ENCODE peak calls at places on chromosomes 16 and 17, in five cellular contexts. One of them, this sample, is unnamed.

GRCh38 chr16:12319464-12320030 is 343.0 kb downstream of the SNX29 start:
- DNase-seq in GM13977: no peak
- DNase-seq in cardiac fibroblast: no peak
- DNase-seq in adrenal gland: no peak
- DNase-seq in AG09309: no peak
- DNase-seq in this sample: no peak

GRCh38 chr17:2058521-2059124 is 3.7 kb downstream of the HIC1 start:
- DNase-seq in GM13977: peak; percentile 89
- DNase-seq in cardiac fibroblast: peak; percentile 90
- DNase-seq in adrenal gland: peak; percentile 66
- DNase-seq in AG09309: no peak
- DNase-seq in this sample: peak; percentile 78

GRCh38 chr17:41118721-41119120 is 548 bp upstream of the KRTAP4-11 start:
- DNase-seq in GM13977: no peak
- DNase-seq in cardiac fibroblast: no peak
- DNase-seq in adrenal gland: no peak
- DNase-seq in AG09309: no peak
- DNase-seq in this sample: no peak

GRCh38 chr17:72467841-72468653 is 347.2 kb downstream of the SOX9 start:
- DNase-seq in GM13977: no peak
- DNase-seq in cardiac fibroblast: peak; percentile 61
- DNase-seq in adrenal gland: peak; percentile 5
- DNase-seq in AG09309: peak; percentile 54
- DNase-seq in this sample: no peak

GRCh38 chr16:22424161-22424937 is 49.9 kb upstream of the CDR2 start:
- DNase-seq in GM13977: no peak
- DNase-seq in cardiac fibroblast: peak; percentile 12
- DNase-seq in adrenal gland: peak; percentile 90
- DNase-seq in AG09309: no peak
- DNase-seq in this sample: no peak

GRCh38 chr17:29847527-29847931 is 82.5 kb downstream of the SSH2 start:
- DNase-seq in GM13977: no peak
- DNase-seq in cardiac fibroblast: peak; percentile 26
- DNase-seq in adrenal gland: no peak
- DNase-seq in AG09309: no peak
- DNase-seq in this sample: no peak

GRCh38 chr16:7843196-7843595 is 510.6 kb downstream of the RBFOX1 start:
- DNase-seq in GM13977: no peak
- DNase-seq in cardiac fibroblast: no peak
- DNase-seq in adrenal gland: no peak
- DNase-seq in AG09309: no peak
- DNase-seq in this sample: no peak

GRCh38 chr16:80742331-80742730 is 62.1 kb downstream of the CDYL2 start:
- DNase-seq in GM13977: no peak
- DNase-seq in cardiac fibroblast: no peak
- DNase-seq in adrenal gland: no peak
- DNase-seq in AG09309: no peak
- DNase-seq in this sample: no peak

GRCh38 chr16:52546291-52546941 is 527 bp downstream of the TOX3 start:
- DNase-seq in GM13977: no peak
- DNase-seq in cardiac fibroblast: no peak
- DNase-seq in adrenal gland: no peak
- DNase-seq in AG09309: no peak
- DNase-seq in this sample: peak; percentile 8

GRCh38 chr17:6239237-6239798 is 169.1 kb downstream of the WSCD1 start:
- DNase-seq in GM13977: no peak
- DNase-seq in cardiac fibroblast: no peak
- DNase-seq in adrenal gland: no peak
- DNase-seq in AG09309: no peak
- DNase-seq in this sample: no peak

GRCh38 chr16:14095883-14096551 is 24.9 kb downstream of the MRTFB start:
- DNase-seq in GM13977: no peak
- DNase-seq in cardiac fibroblast: no peak
- DNase-seq in adrenal gland: no peak
- DNase-seq in AG09309: no peak
- DNase-seq in this sample: no peak

GRCh38 chr16:77434365-77435239 is at the start of gene ADAMTS18:
- DNase-seq in GM13977: no peak
- DNase-seq in cardiac fibroblast: no peak
- DNase-seq in adrenal gland: no peak
- DNase-seq in AG09309: no peak
- DNase-seq in this sample: no peak

GRCh38 chr16:50338371-50339231 is 30.2 kb downstream of the BRD7 start:
- DNase-seq in GM13977: no peak
- DNase-seq in cardiac fibroblast: no peak
- DNase-seq in adrenal gland: no peak
- DNase-seq in AG09309: no peak
- DNase-seq in this sample: no peak

GRCh38 chr16:21277927-21278706 is at the start of gene CRYM:
- DNase-seq in GM13977: peak; percentile 81
- DNase-seq in cardiac fibroblast: peak; percentile 31
- DNase-seq in adrenal gland: peak; percentile 53
- DNase-seq in AG09309: no peak
- DNase-seq in this sample: peak; percentile 81

GRCh38 chr16:26070595-26071170 is 378.9 kb downstream of the HS3ST4 start:
- DNase-seq in GM13977: no peak
- DNase-seq in cardiac fibroblast: no peak
- DNase-seq in adrenal gland: no peak
- DNase-seq in AG09309: no peak
- DNase-seq in this sample: no peak

GRCh38 chr17:78313735-78314648 is 45.9 kb downstream of the SOCS3 start:
- DNase-seq in GM13977: peak; percentile 84
- DNase-seq in cardiac fibroblast: peak; percentile 66
- DNase-seq in adrenal gland: peak; percentile 81
- DNase-seq in AG09309: no peak
- DNase-seq in this sample: peak; percentile 82

GRCh38 chr16:12061336-12062055 is 85.0 kb downstream of the SNX29 start:
- DNase-seq in GM13977: no peak
- DNase-seq in cardiac fibroblast: peak; percentile 30
- DNase-seq in adrenal gland: no peak
- DNase-seq in AG09309: no peak
- DNase-seq in this sample: no peak

GRCh38 chr17:31907342-31907975 is 6.0 kb upstream of the UTP6 start:
- DNase-seq in GM13977: no peak
- DNase-seq in cardiac fibroblast: peak; percentile 44
- DNase-seq in adrenal gland: peak; percentile 81
- DNase-seq in AG09309: peak; percentile 24
- DNase-seq in this sample: no peak

GRCh38 chr16:60485877-60486489 is 1550.3 kb downstream of the CDH8 start:
- DNase-seq in GM13977: no peak
- DNase-seq in cardiac fibroblast: no peak
- DNase-seq in adrenal gland: no peak
- DNase-seq in AG09309: no peak
- DNase-seq in this sample: no peak

GRCh38 chr16:55830658-55831294 is 2.1 kb downstream of the CES1 start:
- DNase-seq in GM13977: no peak
- DNase-seq in cardiac fibroblast: no peak
- DNase-seq in adrenal gland: no peak
- DNase-seq in AG09309: no peak
- DNase-seq in this sample: no peak

GRCh38 chr16:55466209-55466608 is 12.8 kb upstream of the MMP2 start:
- DNase-seq in GM13977: no peak
- DNase-seq in cardiac fibroblast: no peak
- DNase-seq in adrenal gland: no peak
- DNase-seq in AG09309: no peak
- DNase-seq in this sample: no peak

GRCh38 chr16:84048871-84049270 is 6.3 kb upstream of the SLC38A8 start:
- DNase-seq in GM13977: no peak
- DNase-seq in cardiac fibroblast: no peak
- DNase-seq in adrenal gland: no peak
- DNase-seq in AG09309: no peak
- DNase-seq in this sample: no peak

GRCh38 chr17:549197-550040 is 165.2 kb downstream of the VPS53 start:
- DNase-seq in GM13977: no peak
- DNase-seq in cardiac fibroblast: no peak
- DNase-seq in adrenal gland: peak; percentile 20
- DNase-seq in AG09309: no peak
- DNase-seq in this sample: no peak

GRCh38 chr17:61584266-61584665 is 6.8 kb downstream of the NACA2 start:
- DNase-seq in GM13977: no peak
- DNase-seq in cardiac fibroblast: no peak
- DNase-seq in adrenal gland: no peak
- DNase-seq in AG09309: no peak
- DNase-seq in this sample: no peak

GRCh38 chr17:77470800-77471733 is 330.3 kb downstream of the SEC14L1 start:
- DNase-seq in GM13977: no peak
- DNase-seq in cardiac fibroblast: no peak
- DNase-seq in adrenal gland: peak; percentile 47
- DNase-seq in AG09309: no peak
- DNase-seq in this sample: no peak

GRCh38 chr16:77408607-77409006 is 26.2 kb downstream of the ADAMTS18 start:
- DNase-seq in GM13977: no peak
- DNase-seq in cardiac fibroblast: no peak
- DNase-seq in adrenal gland: no peak
- DNase-seq in AG09309: no peak
- DNase-seq in this sample: no peak

GRCh38 chr16:11084484-11085024 is 140.2 kb downstream of the CLEC16A start:
- DNase-seq in GM13977: no peak
- DNase-seq in cardiac fibroblast: peak; percentile 81
- DNase-seq in adrenal gland: peak; percentile 72
- DNase-seq in AG09309: peak; percentile 52
- DNase-seq in this sample: no peak

GRCh38 chr16:3952342-3953131 is 72.0 kb upstream of the CREBBP start:
- DNase-seq in GM13977: no peak
- DNase-seq in cardiac fibroblast: peak; percentile 83
- DNase-seq in adrenal gland: peak; percentile 94
- DNase-seq in AG09309: no peak
- DNase-seq in this sample: no peak

GRCh38 chr17:44842748-44843147 is 4.9 kb upstream of the HIGD1B start:
- DNase-seq in GM13977: no peak
- DNase-seq in cardiac fibroblast: no peak
- DNase-seq in adrenal gland: no peak
- DNase-seq in AG09309: no peak
- DNase-seq in this sample: no peak

GRCh38 chr16:5903153-5903552 is 805.6 kb upstream of the EEF2KMT start:
- DNase-seq in GM13977: no peak
- DNase-seq in cardiac fibroblast: no peak
- DNase-seq in adrenal gland: no peak
- DNase-seq in AG09309: no peak
- DNase-seq in this sample: no peak

GRCh38 chr17:80264048-80264792 is 3.6 kb downstream of the RNF213 start:
- DNase-seq in GM13977: no peak
- DNase-seq in cardiac fibroblast: no peak
- DNase-seq in adrenal gland: no peak
- DNase-seq in AG09309: no peak
- DNase-seq in this sample: no peak

GRCh38 chr17:34519286-34519685 is 60.1 kb upstream of the TMEM132E start:
- DNase-seq in GM13977: peak; percentile 41
- DNase-seq in cardiac fibroblast: no peak
- DNase-seq in adrenal gland: peak; percentile 10
- DNase-seq in AG09309: no peak
- DNase-seq in this sample: peak; percentile 38

DNA sequence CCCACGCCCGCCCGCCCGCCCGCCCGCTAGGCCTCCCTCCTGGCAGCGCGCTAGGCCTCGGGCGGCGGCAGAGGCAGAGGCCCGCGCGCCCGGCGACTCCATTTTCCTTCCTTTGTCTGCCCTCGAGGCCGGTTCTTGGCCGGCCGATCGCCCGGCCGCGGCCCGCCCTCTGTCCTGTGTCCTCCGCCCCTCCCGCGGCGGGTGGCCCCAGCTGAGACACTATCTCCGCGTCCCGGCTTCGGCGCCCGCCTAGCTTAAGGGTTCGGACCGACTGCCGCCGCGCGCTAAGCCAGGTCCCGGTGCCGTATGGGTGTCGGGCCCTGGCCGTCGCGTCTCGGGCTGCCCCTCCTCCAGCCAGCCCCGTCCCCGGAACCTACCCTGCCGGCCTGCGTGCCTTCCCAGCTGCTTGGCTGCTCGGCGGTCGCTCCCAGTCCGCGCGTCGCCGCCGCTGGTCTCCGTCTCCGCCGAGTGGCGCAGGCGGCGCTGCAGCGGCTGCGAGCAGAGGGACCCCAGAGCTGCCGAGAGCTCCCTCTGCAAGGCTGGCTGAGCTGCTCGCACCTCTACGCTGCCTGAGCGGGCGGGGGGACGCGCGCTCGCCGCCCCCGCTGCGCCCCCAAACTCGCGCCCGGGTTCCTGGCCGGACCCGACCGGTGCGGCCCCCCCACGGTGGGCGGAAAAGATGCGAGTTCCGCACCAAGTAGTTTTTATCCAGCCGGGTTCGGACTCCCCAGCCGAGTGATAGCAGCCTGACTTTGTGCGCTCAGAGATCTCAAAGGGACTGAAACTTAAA is 787 bp downstream of the CTCF start:
- DNase-seq in GM13977: peak; percentile 64
- DNase-seq in cardiac fibroblast: peak; percentile 51
- DNase-seq in adrenal gland: peak; percentile 66
- DNase-seq in AG09309: no peak
- DNase-seq in this sample: no peak
- TF ChIP-seq CTCF in GM13977: peak; percentile 31
- TF ChIP-seq CTCF in cardiac fibroblast: no peak
- TF ChIP-seq CTCF in adrenal gland: peak; percentile 4
- TF ChIP-seq CTCF in AG09309: no peak
- TF ChIP-seq CTCF in this sample: peak; percentile 37

GRCh38 chr17:47742319-47743181 is 9.5 kb downstream of the TBX21 start:
- DNase-seq in GM13977: peak; percentile 68
- DNase-seq in cardiac fibroblast: no peak
- DNase-seq in adrenal gland: no peak
- DNase-seq in AG09309: no peak
- DNase-seq in this sample: peak; percentile 57
- TF ChIP-seq CTCF in GM13977: peak; percentile 63
- TF ChIP-seq CTCF in cardiac fibroblast: peak; percentile 21
- TF ChIP-seq CTCF in adrenal gland: no peak
- TF ChIP-seq CTCF in AG09309: peak; percentile 29
- TF ChIP-seq CTCF in this sample: peak; percentile 33

GRCh38 chr17:47821424-47822379 is at the start of gene OSBPL7:
- DNase-seq in GM13977: peak; percentile 88
- DNase-seq in cardiac fibroblast: peak; percentile 81
- DNase-seq in adrenal gland: peak; percentile 79
- DNase-seq in AG09309: no peak
- DNase-seq in this sample: peak; percentile 91
- TF ChIP-seq CTCF in GM13977: peak; percentile 71
- TF ChIP-seq CTCF in cardiac fibroblast: no peak
- TF ChIP-seq CTCF in adrenal gland: no peak
- TF ChIP-seq CTCF in AG09309: peak; percentile 5
- TF ChIP-seq CTCF in this sample: peak; percentile 77

DNA sequence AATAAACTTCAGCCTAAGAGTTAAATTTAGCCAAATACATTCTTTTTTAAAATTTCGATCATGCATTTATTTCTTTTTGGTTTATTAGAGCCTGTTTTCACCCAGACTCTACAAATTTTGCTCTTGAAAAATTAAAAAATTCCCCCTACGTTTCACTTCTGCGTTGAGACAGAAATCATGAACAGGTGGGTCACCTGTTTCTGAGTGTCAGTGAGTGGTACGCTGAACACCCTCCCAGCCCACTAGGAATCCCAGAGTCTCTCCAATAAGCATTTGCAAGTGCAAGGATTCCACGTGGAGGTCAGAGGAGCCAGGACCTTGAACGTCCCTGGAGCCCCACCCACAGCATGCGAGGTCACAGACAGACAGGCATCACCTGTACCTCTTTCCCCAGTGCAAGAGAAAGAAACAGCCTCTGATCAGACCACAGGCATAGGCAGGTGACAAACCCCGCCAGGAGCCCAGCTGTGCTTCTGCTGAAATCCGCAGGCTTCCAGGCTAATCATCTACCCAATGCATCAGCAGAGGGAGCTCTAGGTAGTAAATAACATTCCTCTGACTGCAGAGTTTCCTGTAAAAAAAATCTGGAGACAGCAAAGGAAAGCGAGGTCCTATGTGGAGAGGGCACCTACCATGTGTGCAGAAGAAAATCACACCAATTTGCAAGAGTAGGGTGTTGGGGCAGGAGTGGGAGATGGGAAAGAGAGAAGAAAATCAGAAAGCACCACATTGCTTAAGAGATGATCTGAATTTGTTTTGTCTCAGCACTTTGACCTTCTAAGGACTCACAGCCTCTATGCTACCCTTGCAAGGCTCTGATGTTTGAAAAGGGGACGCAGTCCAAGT is 5.9 kb upstream of the XYLT1 start:
- DNase-seq in GM13977: peak; percentile 68
- DNase-seq in cardiac fibroblast: peak; percentile 73
- DNase-seq in adrenal gland: peak; percentile 71
- DNase-seq in AG09309: no peak
- DNase-seq in this sample: peak; percentile 67
- TF ChIP-seq CTCF in GM13977: peak; percentile 64
- TF ChIP-seq CTCF in cardiac fibroblast: peak; percentile 68
- TF ChIP-seq CTCF in adrenal gland: peak; percentile 56
- TF ChIP-seq CTCF in AG09309: peak; percentile 76
- TF ChIP-seq CTCF in this sample: peak; percentile 54

This sample was measured in GM10248.